ENCODE peak calls at places on chromosomes 6 and 20, in five cellular contexts. A, V, L, B and H are unnamed samples.
A peak's percentile ranks its signal among the peaks of the same experiment; 100 is the strongest.

GRCh38 chr6:133553652-133554051 is 312.5 kb downstream of the EYA4 start:
- DNase-seq in A (peak; percentile 10), V (peak; percentile 17), L (no peak), B (no peak), H (peak; percentile 44)

GRCh38 chr6:53929340-53930120 is 134.7 kb downstream of the LRRC1 start:
- DNase-seq in A (no peak), V (no peak), L (no peak), B (no peak), H (no peak)

GRCh38 chr6:161418458-161418945 is 144.6 kb upstream of the AGPAT4 start:
- DNase-seq in A (peak; percentile 12), V (peak; percentile 51), L (no peak), B (no peak), H (peak; percentile 76)

GRCh38 chr6:33759887-33760629 is 13.4 kb upstream of the IP6K3 start:
- DNase-seq in A (no peak), V (no peak), L (no peak), B (no peak), H (no peak)

GRCh38 chr20:258269-258858 is 840 bp downstream of the DEFB132 start:
- DNase-seq in A (no peak), V (no peak), L (no peak), B (peak; percentile 18), H (no peak)

GRCh38 chr6:107490568-107491058 is 696 bp downstream of the SOBP start:
- DNase-seq in A (no peak), V (no peak), L (no peak), B (no peak), H (no peak)

GRCh38 chr6:154791561-154792317 is 58.5 kb downstream of the SCAF8 start:
- DNase-seq in A (no peak), V (no peak), L (no peak), B (no peak), H (no peak)

GRCh38 chr6:160979063-160979708 is 12.4 kb upstream of the MAP3K4 start:
- DNase-seq in A (no peak), V (no peak), L (no peak), B (no peak), H (no peak)

GRCh38 chr6:166058064-166058739 is 109.4 kb downstream of the TBXT start:
- DNase-seq in A (no peak), V (no peak), L (no peak), B (no peak), H (no peak)

GRCh38 chr6:37061157-37061804 is 55.8 kb downstream of the FGD2 start:
- DNase-seq in A (no peak), V (peak; percentile 83), L (no peak), B (no peak), H (no peak)

GRCh38 chr20:32116079-32116521 is 6.6 kb downstream of the TM9SF4 start:
- DNase-seq in A (no peak), V (peak; percentile 14), L (no peak), B (no peak), H (no peak)

GRCh38 chr20:38770546-38770945 is 22.3 kb downstream of the ACTR5 start:
- DNase-seq in A (no peak), V (no peak), L (no peak), B (no peak), H (no peak)

GRCh38 chr20:62352402-62353288 is 14.5 kb downstream of the LAMA5 start:
- DNase-seq in A (no peak), V (peak; percentile 80), L (peak; percentile 66), B (no peak), H (no peak)

GRCh38 chr6:131868836-131869235 is 61.0 kb downstream of the ENPP1 start:
- DNase-seq in A (no peak), V (no peak), L (no peak), B (no peak), H (no peak)

GRCh38 chr20:50303573-50304500 is 113.2 kb downstream of the CEBPB start:
- DNase-seq in A (peak; percentile 81), V (peak; percentile 49), L (no peak), B (peak; percentile 74), H (no peak)

GRCh38 chr6:85641916-85642773 is 541 bp downstream of the SYNCRIP start:
- DNase-seq in A (peak; percentile 54), V (peak; percentile 58), L (no peak), B (peak; percentile 51), H (peak; percentile 62)

GRCh38 chr6:27130668-27131428 is 116.7 kb upstream of the PRSS16 start:
- DNase-seq in A (no peak), V (no peak), L (no peak), B (no peak), H (peak; percentile 59)

GRCh38 chr6:21593927-21594421 is 423 bp downstream of the SOX4 start:
- DNase-seq in A (peak; percentile 41), V (no peak), L (no peak), B (no peak), H (peak; percentile 69)

GRCh38 chr6:169211881-169212280 is 41.8 kb downstream of the THBS2 start:
- DNase-seq in A (no peak), V (no peak), L (no peak), B (no peak), H (no peak)

GRCh38 chr6:42523158-42523814 is 40.5 kb upstream of the UBR2 start:
- DNase-seq in A (no peak), V (no peak), L (no peak), B (no peak), H (no peak)

GRCh38 chr6:145704153-145704781 is 31.1 kb downstream of the EPM2A start:
- DNase-seq in A (no peak), V (no peak), L (no peak), B (no peak), H (no peak)

GRCh38 chr20:62900052-62900691 is 26.1 kb downstream of the DIDO1 start:
- DNase-seq in A (peak; percentile 81), V (no peak), L (peak; percentile 92), B (peak; percentile 75), H (peak; percentile 82)

GRCh38 chr6:116667620-116668019 is 946 bp downstream of the ZUP1 start:
- DNase-seq in A (no peak), V (no peak), L (no peak), B (no peak), H (peak; percentile 32)

GRCh38 chr6:168683621-168684020 is 242.6 kb downstream of the SMOC2 start:
- DNase-seq in A (no peak), V (no peak), L (no peak), B (no peak), H (no peak)

GRCh38 chr6:35496851-35497570 is at the start of gene TEAD3:
- DNase-seq in A (peak; percentile 74), V (peak; percentile 23), L (peak; percentile 63), B (peak; percentile 64), H (peak; percentile 31)

GRCh38 chr20:13765868-13766416 is 18.8 kb downstream of the ESF1 start:
- DNase-seq in A (no peak), V (no peak), L (no peak), B (no peak), H (no peak)

GRCh38 chr20:39298116-39298515 is 336.0 kb downstream of the DHX35 start:
- DNase-seq in A (no peak), V (no peak), L (no peak), B (no peak), H (no peak)

GRCh38 chr6:78995346-78995745 is 82.7 kb downstream of the PHIP start:
- DNase-seq in A (no peak), V (no peak), L (no peak), B (no peak), H (no peak)

GRCh38 chr6:7087491-7087979 is 20.2 kb upstream of the RREB1 start:
- DNase-seq in A (peak; percentile 73), V (no peak), L (no peak), B (no peak), H (peak; percentile 79)

GRCh38 chr6:125918681-125919566 is 37.6 kb upstream of the HINT3 start:
- DNase-seq in A (peak; percentile 58), V (no peak), L (peak; percentile 25), B (peak; percentile 41), H (peak; percentile 92)

GRCh38 chr20:3039426-3039825 is 4.0 kb upstream of the GNRH2 start:
- DNase-seq in A (no peak), V (no peak), L (no peak), B (no peak), H (no peak)

DNA sequence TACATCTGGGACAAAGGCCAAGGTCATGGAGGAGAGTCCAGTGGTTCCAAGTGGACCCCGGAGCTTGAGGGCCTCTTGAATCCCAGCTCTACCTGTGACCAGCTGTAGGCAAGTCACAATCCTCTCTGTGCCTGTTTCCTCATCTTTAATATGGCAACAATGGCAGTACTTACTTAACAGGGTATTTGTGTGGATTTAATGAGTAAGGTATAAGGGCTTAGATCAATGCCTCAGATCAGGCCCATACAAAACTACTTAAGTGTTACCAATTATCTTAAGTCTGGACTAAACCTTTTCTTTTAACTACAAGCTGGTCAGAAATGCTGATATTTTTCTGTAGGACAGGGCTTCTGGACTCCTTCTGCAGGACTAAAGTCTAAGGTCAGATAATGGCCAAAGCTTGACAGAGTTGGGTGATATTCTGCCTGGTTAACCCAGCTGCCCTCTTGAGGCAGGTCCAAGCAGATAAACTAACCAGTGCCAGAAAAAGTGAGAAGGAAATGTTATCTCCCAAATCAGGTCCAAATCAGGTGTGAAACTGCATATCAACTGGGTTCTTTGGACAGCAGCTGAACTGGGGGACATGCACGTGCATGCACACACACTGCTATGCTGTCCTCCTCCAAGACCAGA is 2.2 kb downstream of the SULF2 start:
- DNase-seq in A (no peak), V (no peak), L (peak; percentile 10), B (no peak), H (no peak)
- TF ChIP-seq CTCF in A (no peak), V (no peak), L (no peak), B (no peak), H (no peak)

GRCh38 chr6:137415127-137415833 is 78.9 kb downstream of the OLIG3 start:
- DNase-seq in A (peak; percentile 54), V (peak; percentile 14), L (no peak), B (peak; percentile 69), H (peak; percentile 76)
- H3K4me3 ChIP-seq in A (peak overlapping the region; percentile 26), V (peak overlapping the region; percentile 50), L (no peak overlapping the region), B (peak overlapping the region; percentile 28), H (peak overlapping the region; percentile 53)

DNA sequence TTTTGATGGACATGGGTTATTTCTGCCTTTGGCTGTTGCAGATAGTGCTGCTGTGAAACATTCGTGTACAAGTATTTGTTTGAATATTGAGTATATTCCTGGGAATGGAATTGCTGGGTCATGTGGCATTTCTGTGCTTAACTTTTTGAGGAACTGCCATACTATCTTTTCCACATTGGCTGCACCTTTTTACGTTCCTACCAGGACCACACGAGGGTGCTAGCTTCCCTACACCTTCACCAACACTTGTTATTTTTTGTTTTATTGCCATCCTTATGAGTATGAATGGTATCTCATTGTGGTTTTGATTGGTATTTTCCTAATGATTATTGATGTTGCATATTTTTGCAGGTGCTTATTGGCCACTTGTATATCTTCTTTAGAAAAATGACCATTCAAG is 47.8 kb upstream of the PLCG1 start:
- DNase-seq in A (no peak), V (no peak), L (no peak), B (no peak), H (no peak)
- TF ChIP-seq CTCF in A (no peak), V (no peak), L (no peak), B (no peak), H (no peak)

DNA sequence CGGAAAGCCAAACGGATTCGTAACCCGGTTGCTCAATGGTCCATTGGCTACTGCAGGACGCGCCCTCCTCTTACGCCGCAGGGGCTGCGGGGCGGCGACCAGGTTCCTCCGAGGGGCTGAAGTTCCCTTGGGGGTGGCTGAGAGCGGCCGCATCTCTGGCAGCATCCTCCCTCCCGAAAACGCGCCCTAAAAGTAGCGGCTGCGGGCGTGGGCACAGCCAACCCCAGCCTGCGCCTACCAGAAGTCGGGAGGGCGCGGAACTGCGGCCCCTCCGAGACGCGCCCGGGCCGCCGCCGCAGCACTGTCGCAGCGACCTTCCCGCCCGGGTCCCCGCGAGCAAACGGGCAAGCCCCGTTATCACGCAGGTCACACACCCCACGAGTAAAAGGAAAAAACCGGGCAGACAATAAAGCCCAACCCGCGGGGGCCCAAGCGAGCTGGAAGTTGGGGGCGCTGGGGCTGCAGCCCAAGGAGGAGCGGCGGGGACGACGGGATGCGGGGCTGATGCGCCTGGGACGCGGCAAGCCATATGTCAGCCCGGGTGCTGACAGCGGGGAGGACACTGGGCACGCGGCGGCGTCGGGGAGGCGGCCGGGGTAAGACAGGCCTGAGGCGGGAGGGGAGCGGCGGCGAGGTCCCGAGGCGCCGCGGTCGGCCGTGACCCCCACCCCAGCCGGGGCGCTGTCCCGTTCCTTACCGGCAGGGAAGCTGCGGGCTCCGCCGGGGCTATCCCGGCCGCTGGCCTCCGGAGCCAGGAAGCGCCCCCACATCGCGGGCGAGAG is 700 bp downstream of the CEP85L start:
- DNase-seq in A (peak; percentile 44), V (peak; percentile 32), L (peak; percentile 11), B (peak; percentile 35), H (peak; percentile 63)
- H3K4me3 ChIP-seq in A (peak overlapping the region; percentile 76), V (peak overlapping the region; percentile 91), L (peak overlapping the region; percentile 84), B (peak overlapping the region; percentile 98), H (peak overlapping the region; percentile 95)